ENCODE peak calls at places on chromosomes 12 and 14, in seven cellular contexts. A is Peyer's patch; M is ovary; B is left ventricle myocardium inferior; U is CD8-positive, alpha-beta T cell; S is heart left ventricle; I is thyroid gland. Z is an unnamed sample.

GRCh38 chr12:101671157-101671791 is 26.2 kb upstream of the CHPT1 start:
- DNase-seq in A (peak; percentile 80), S (no peak), B (peak; percentile 17), U (peak; percentile 4), I (peak; percentile 35), M (no peak), Z (no peak)

GRCh38 chr14:26820101-26820500 is 222.3 kb upstream of the NOVA1 start:
- DNase-seq in U (no peak), B (no peak), M (no peak), S (no peak), A (no peak), I (no peak), Z (no peak)

GRCh38 chr14:80844872-80845271 is 96.7 kb downstream of the CEP128 start:
- DNase-seq in S (no peak), B (no peak), U (no peak), M (no peak), A (no peak), I (no peak), Z (no peak)

GRCh38 chr14:63632932-63633514 is 8.6 kb downstream of the WDR89 start:
- DNase-seq in S (no peak), U (no peak), A (no peak), I (no peak), M (no peak), B (no peak), Z (no peak)

GRCh38 chr12:131254374-131254773 is 300.7 kb downstream of the ADGRD1 start:
- DNase-seq in A (no peak), U (no peak), M (no peak), B (no peak), S (no peak), I (no peak), Z (no peak)

GRCh38 chr14:71089974-71090373 is 182.7 kb downstream of the PCNX1 start:
- DNase-seq in S (no peak), U (no peak), B (no peak), A (no peak), I (no peak), M (no peak), Z (no peak)

GRCh38 chr12:62128186-62128965 is 131.8 kb upstream of the USP15 start:
- DNase-seq in U (no peak), A (no peak), B (no peak), M (no peak), S (no peak), I (no peak), Z (no peak)

GRCh38 chr12:13744566-13744965 is 236.8 kb downstream of the GRIN2B start:
- DNase-seq in A (no peak), U (no peak), I (no peak), B (no peak), S (no peak), M (no peak), Z (no peak)

GRCh38 chr14:99554757-99555531 is 49.1 kb downstream of the CCDC85C start:
- DNase-seq in A (peak; percentile 74), S (no peak), U (no peak), I (peak; percentile 40), M (no peak), B (no peak), Z (peak; percentile 83)

GRCh38 chr12:6866163-6866919 is 990 bp upstream of the TPI1 start:
- DNase-seq in B (no peak), U (no peak), I (no peak), A (no peak), S (no peak), M (peak; percentile 55), Z (peak; percentile 50)

GRCh38 chr12:13597166-13597565 is 384.2 kb downstream of the GRIN2B start:
- DNase-seq in S (no peak), I (no peak), U (no peak), B (no peak), A (no peak), M (no peak), Z (no peak)

GRCh38 chr12:123078114-123078465 is 72.8 kb downstream of the PITPNM2 start:
- DNase-seq in M (no peak), I (no peak), A (no peak), U (no peak), S (no peak), B (no peak), Z (no peak)

GRCh38 chr12:116314477-116314876 is 37.0 kb upstream of the MED13L start:
- DNase-seq in S (no peak), A (no peak), M (no peak), I (no peak), U (no peak), B (no peak), Z (no peak)

GRCh38 chr12:76880156-76881023 is 1.6 kb upstream of the CSRP2 start:
- DNase-seq in I (no peak), S (no peak), A (no peak), B (no peak), U (no peak), M (no peak), Z (no peak)

GRCh38 chr14:22002860-22003284 is 329.3 kb upstream of the OR4E1 start:
- DNase-seq in A (peak; percentile 66), U (peak; percentile 39), B (no peak), I (peak; percentile 18), S (no peak), M (no peak), Z (no peak)

GRCh38 chr14:103380719-103381377 is 4.4 kb upstream of the MARK3 start:
- DNase-seq in M (no peak), U (no peak), B (no peak), A (no peak), S (no peak), I (no peak), Z (no peak)

GRCh38 chr14:92362781-92363235 is 39.8 kb downstream of the SLC24A4 start:
- DNase-seq in B (no peak), U (no peak), A (no peak), M (no peak), I (no peak), S (no peak), Z (peak; percentile 40)

GRCh38 chr14:103123128-103123633 is at the start of gene TNFAIP2:
- DNase-seq in I (no peak), B (peak; percentile 79), A (no peak), U (no peak), M (peak; percentile 50), S (peak; percentile 80), Z (peak; percentile 77)

GRCh38 chr14:91325211-91325610 is 80.7 kb upstream of the GPR68 start:
- DNase-seq in M (no peak), S (no peak), A (no peak), I (no peak), B (no peak), U (no peak), Z (no peak)

GRCh38 chr12:114671321-114671663 is 12.7 kb downstream of the TBX3 start:
- DNase-seq in M (no peak), B (no peak), I (no peak), A (no peak), U (no peak), S (no peak), Z (peak; percentile 43)

GRCh38 chr12:47280543-47281330 is 201.0 kb upstream of the AMIGO2 start:
- DNase-seq in B (no peak), U (no peak), M (no peak), S (no peak), A (no peak), I (no peak), Z (no peak)

GRCh38 chr12:115267464-115267863 is 583.5 kb upstream of the TBX3 start:
- DNase-seq in U (no peak), S (peak; percentile 20), A (no peak), M (no peak), B (no peak), I (no peak), Z (peak; percentile 50)

GRCh38 chr12:55676707-55677106 is 31.0 kb downstream of the ITGA7 start:
- DNase-seq in U (no peak), B (no peak), S (no peak), M (no peak), A (peak; percentile 13), I (no peak), Z (no peak)

GRCh38 chr14:101982621-101983020 is 18.2 kb downstream of the DYNC1H1 start:
- DNase-seq in U (no peak), S (no peak), I (no peak), B (no peak), M (no peak), A (no peak), Z (no peak)

GRCh38 chr12:88493651-88494050 is 86.6 kb downstream of the KITLG start:
- DNase-seq in B (no peak), A (no peak), U (no peak), S (no peak), M (no peak), I (no peak), Z (no peak)

GRCh38 chr14:74573421-74574091 is 38.5 kb downstream of the LTBP2 start:
- DNase-seq in U (no peak), S (no peak), M (no peak), A (no peak), I (peak; percentile 57), B (no peak), Z (no peak)
- TF ChIP-seq CTCF in U (no peak), S (no peak), M (no peak), A (no peak), I (peak; percentile 30), B (no peak), Z (no peak)

GRCh38 chr14:85583311-85583710 is 53.4 kb downstream of the FLRT2 start:
- DNase-seq in M (no peak), U (no peak), A (no peak), I (no peak), B (no peak), S (no peak), Z (no peak)
- H3K4me1 ChIP-seq in M (peaks cover 9% of the 10 kb centered on the region), U (no peaks in the 10 kb centered on the region), A (no peaks in the 10 kb centered on the region), I (peaks cover 3% of the 10 kb centered on the region), B (no peaks in the 10 kb centered on the region), S (no peaks in the 10 kb centered on the region), Z (no peaks in the 10 kb centered on the region)

DNA sequence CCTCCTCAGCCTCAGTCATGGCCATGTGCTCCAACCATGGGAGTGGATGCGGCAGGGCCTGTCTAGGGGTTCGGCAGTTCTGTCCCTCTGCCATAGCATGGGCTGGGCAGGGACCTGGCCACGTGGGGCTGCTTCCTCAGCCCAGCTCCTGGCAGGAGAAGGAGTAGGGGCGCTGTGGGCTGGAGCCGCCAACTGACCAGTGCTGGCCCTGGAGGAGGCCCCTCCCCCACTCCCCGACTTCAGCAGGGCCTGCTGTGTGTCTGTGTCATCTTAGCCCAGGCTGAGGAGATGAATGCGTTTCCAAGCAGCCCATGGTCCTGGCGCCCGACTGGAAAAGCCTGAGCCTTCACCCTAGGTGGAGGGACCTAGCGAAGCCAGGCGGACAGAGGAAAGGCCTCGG is 2.7 kb upstream of the PACS2 start:
- DNase-seq in U (no peak), B (no peak), S (no peak), M (no peak), A (no peak), I (no peak), Z (no peak)
- H3K27ac ChIP-seq in U (no peak overlapping the region), B (no peak overlapping the region), S (no peak overlapping the region), M (no peak overlapping the region), A (no peak overlapping the region), I (no peak overlapping the region), Z (no peak overlapping the region)

GRCh38 chr12:94147991-94148840 is at the start of gene PLXNC1:
- DNase-seq in U (peak; percentile 39), B (peak; percentile 62), M (peak; percentile 66), A (peak; percentile 82), S (peak; percentile 70), I (peak; percentile 55), Z (peak; percentile 68)

GRCh38 chr12:94150483-94151225 is 2.3 kb downstream of the PLXNC1 start:
- DNase-seq in A (peak; percentile 72), U (peak; percentile 13), B (no peak), M (peak; percentile 66), S (no peak), I (peak; percentile 18), Z (no peak)

GRCh38 chr12:94147377-94147990 is 893 bp upstream of the PLXNC1 start:
- DNase-seq in A (no peak), M (no peak), S (no peak), I (no peak), B (no peak), U (no peak), Z (no peak)

GRCh38 chr12:94149781-94150482 is 1.6 kb downstream of the PLXNC1 start:
- DNase-seq in S (peak; percentile 48), I (peak; percentile 73), U (no peak), M (peak; percentile 77), A (peak; percentile 70), B (peak; percentile 34), Z (no peak)

GRCh38 chr12:94148841-94149780 is 734 bp downstream of the PLXNC1 start:
- DNase-seq in I (peak; percentile 41), A (peak; percentile 79), B (peak; percentile 33), U (peak; percentile 10), S (peak; percentile 49), M (peak; percentile 70), Z (no peak)
- TF ChIP-seq CTCF in I (no peak), A (peak; percentile 35), B (peak; percentile 46), U (peak; percentile 33), S (peak; percentile 27), M (peak; percentile 54), Z (no peak)